ENCODE peak calls at places on chromosomes 3 and 15, in five cellular contexts. M is K562, J is tibial artery, S is GM23248, U is tibial nerve. D is an unnamed sample.

GRCh38 chr3:66598168-66598567 is 97.3 kb upstream of the LRIG1 start:
- DNase-seq in M (no peak), J (no peak), S (peak; percentile 6), U (no peak), D (no peak)

GRCh38 chr3:71870966-71871512 is 86.1 kb upstream of the PROK2 start:
- DNase-seq in M (no peak), J (no peak), S (no peak), U (no peak), D (no peak)

GRCh38 chr3:161500057-161500836 is 3.6 kb downstream of the OTOL1 start:
- DNase-seq in M (no peak), J (no peak), S (peak; percentile 10), U (no peak), D (no peak)

GRCh38 chr3:184603156-184604030 is 41.8 kb downstream of the EPHB3 start:
- DNase-seq in M (no peak), J (no peak), S (no peak), U (no peak), D (no peak)

GRCh38 chr3:117695321-117695720 is 985.7 kb downstream of the TUSC7 start:
- DNase-seq in M (no peak), J (no peak), S (peak; percentile 85), U (no peak), D (no peak)

GRCh38 chr3:149163066-149163465 is 33.6 kb downstream of the HPS3 start:
- DNase-seq in M (no peak), J (no peak), S (no peak), U (no peak), D (no peak)

GRCh38 chr15:64651573-64652260 is 123.7 kb downstream of the RBPMS2 start:
- DNase-seq in M (peak; percentile 10), J (no peak), S (no peak), U (no peak), D (peak; percentile 31)

GRCh38 chr3:183213415-183213814 is 39.6 kb upstream of the B3GNT5 start:
- DNase-seq in M (no peak), J (no peak), S (no peak), U (no peak), D (no peak)

GRCh38 chr15:48940508-48940907 is 23.2 kb downstream of the SHC4 start:
- DNase-seq in M (peak; percentile 33), J (no peak), S (peak; percentile 96), U (no peak), D (no peak)

GRCh38 chr3:66797916-66798560 is 200.1 kb upstream of the KBTBD8 start:
- DNase-seq in M (no peak), J (peak; percentile 27), S (peak; percentile 81), U (peak; percentile 12), D (peak; percentile 13)

GRCh38 chr3:19046440-19046839 is 101.9 kb upstream of the KCNH8 start:
- DNase-seq in M (no peak), J (no peak), S (no peak), U (no peak), D (no peak)

GRCh38 chr3:186024210-186024609 is 84.7 kb downstream of the ETV5 start:
- DNase-seq in M (no peak), J (peak; percentile 57), S (peak; percentile 53), U (peak; percentile 33), D (peak; percentile 10)

GRCh38 chr3:156605686-156606605 is 51.0 kb upstream of the SSR3 start:
- DNase-seq in M (peak; percentile 93), J (peak; percentile 57), S (peak; percentile 91), U (peak; percentile 38), D (peak; percentile 31)

GRCh38 chr15:57053470-57053869 is 135.0 kb downstream of the TCF12 start:
- DNase-seq in M (no peak), J (no peak), S (no peak), U (no peak), D (no peak)

GRCh38 chr3:13628841-13629551 is 80.1 kb downstream of the FBLN2 start:
- DNase-seq in M (no peak), J (no peak), S (no peak), U (no peak), D (no peak)

GRCh38 chr3:64214697-64215018 is 10.6 kb downstream of the PRICKLE2 start:
- DNase-seq in M (peak; percentile 1), J (peak; percentile 32), S (peak; percentile 93), U (peak; percentile 43), D (no peak)

GRCh38 chr3:64215084-64215483 is 10.2 kb downstream of the PRICKLE2 start:
- DNase-seq in M (no peak), J (no peak), S (no peak), U (no peak), D (no peak)

GRCh38 chr3:64216706-64217105 is 8.6 kb downstream of the PRICKLE2 start:
- DNase-seq in M (no peak), J (no peak), S (peak; percentile 83), U (no peak), D (no peak)

GRCh38 chr3:64214002-64214696 is 11.1 kb downstream of the PRICKLE2 start:
- DNase-seq in M (no peak), J (peak; percentile 52), S (peak; percentile 73), U (peak; percentile 61), D (peak; percentile 63)

GRCh38 chr3:64215559-64215958 is 9.7 kb downstream of the PRICKLE2 start:
- DNase-seq in M (no peak), J (no peak), S (no peak), U (no peak), D (no peak)
- H3K4me1 ChIP-seq in M (no peaks in the 10 kb centered on the region), J (peaks cover 63% of the 10 kb centered on the region), S (peaks cover 48% of the 10 kb centered on the region), U (peaks cover 74% of the 10 kb centered on the region), D (peaks cover 9% of the 10 kb centered on the region)

GRCh38 chr3:135559802-135560201 is 405.7 kb upstream of the PPP2R3A start:
- DNase-seq in M (no peak), J (no peak), S (no peak), U (no peak), D (no peak)
- H3K4me1 ChIP-seq in M (no peaks in the 10 kb centered on the region), J (no peaks in the 10 kb centered on the region), S (no peaks in the 10 kb centered on the region), U (no peaks in the 10 kb centered on the region), D (no peaks in the 10 kb centered on the region)

GRCh38 chr3:180403156-180403555 is 198.8 kb upstream of the TTC14 start:
- DNase-seq in M (no peak), J (no peak), S (no peak), U (no peak), D (no peak)

GRCh38 chr3:180402463-180403073 is 199.4 kb upstream of the TTC14 start:
- DNase-seq in M (no peak), J (no peak), S (no peak), U (no peak), D (no peak)

DNA sequence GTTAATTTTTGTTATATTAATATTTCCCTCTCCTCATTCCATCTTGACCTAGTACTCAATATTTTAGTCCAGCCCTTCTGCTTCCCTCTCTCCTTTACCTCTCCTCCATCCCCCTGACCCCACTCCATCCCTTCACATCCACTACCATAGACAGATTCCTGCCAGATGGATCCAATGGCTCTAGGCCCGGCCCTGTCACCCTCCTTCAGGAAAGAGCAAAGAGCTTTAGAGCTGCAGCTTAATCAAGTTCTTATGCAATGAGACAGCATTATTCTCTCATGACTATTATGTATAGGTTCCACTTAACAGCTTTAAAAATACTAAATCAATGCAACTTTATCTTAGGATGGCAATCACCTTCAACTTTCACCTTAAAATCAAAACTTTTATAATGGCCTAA is 200.7 kb upstream of the TTC14 start:
- DNase-seq in M (no peak), J (no peak), S (peak; percentile 27), U (no peak), D (no peak)
- H3K4me1 ChIP-seq in M (no peaks in the 10 kb centered on the region), J (no peaks in the 10 kb centered on the region), S (peaks cover 14% of the 10 kb centered on the region), U (no peaks in the 10 kb centered on the region), D (peaks cover 20% of the 10 kb centered on the region)

GRCh38 chr3:188296761-188297689 is 143.1 kb downstream of the LPP start:
- DNase-seq in M (no peak), J (peak; percentile 47), S (peak; percentile 90), U (no peak), D (peak; percentile 66)

GRCh38 chr3:188295876-188296275 is 141.9 kb downstream of the LPP start:
- DNase-seq in M (no peak), J (no peak), S (no peak), U (no peak), D (no peak)

GRCh38 chr3:188294823-188295487 is 141.0 kb downstream of the LPP start:
- DNase-seq in M (no peak), J (no peak), S (peak; percentile 96), U (no peak), D (peak; percentile 47)

GRCh38 chr3:188292827-188293226 is 138.9 kb downstream of the LPP start:
- DNase-seq in M (no peak), J (no peak), S (no peak), U (no peak), D (no peak)

DNA sequence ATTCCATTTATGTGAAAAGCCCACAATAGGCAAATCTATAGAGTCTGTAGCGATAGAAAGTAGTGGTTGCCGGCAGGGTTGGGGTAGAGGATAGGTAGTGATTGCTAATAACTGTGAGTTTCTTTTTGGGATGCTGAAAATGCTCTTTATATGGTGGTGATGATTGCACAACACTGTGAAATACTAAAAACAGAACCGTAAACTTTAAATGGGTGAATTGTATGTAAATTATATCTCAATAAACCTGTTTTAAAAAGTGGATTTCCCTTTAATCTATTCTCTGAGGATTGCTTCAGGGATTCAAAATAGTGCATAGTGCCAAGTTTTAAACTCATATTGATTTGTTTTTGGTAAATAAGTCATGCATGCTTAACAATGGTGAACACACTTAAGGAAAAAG is 140.2 kb downstream of the LPP start:
- DNase-seq in M (no peak), J (no peak), S (no peak), U (no peak), D (no peak)
- H3K4me1 ChIP-seq in M (no peaks in the 10 kb centered on the region), J (peaks cover 51% of the 10 kb centered on the region), S (peaks cover 59% of the 10 kb centered on the region), U (peaks cover 32% of the 10 kb centered on the region), D (peaks cover 67% of the 10 kb centered on the region)

D was measured in body of pancreas.